ENCODE peak calls at places on chromosomes 5 and 9, in ten cellular contexts. A is GM06990; O is endodermal cell; P is stomach; I is neuronal stem cell; D is suprapubic skin; J is spleen; Y is naive thymus-derived CD4-positive, alpha-beta T cell; V is Peyer's patch; B is uterus. C is an unnamed sample.

GRCh38 chr9:70480405-70480980 is 66.0 kb upstream of the KLF9 start:
- DNase-seq in V (peak; percentile 86), O (no peak), J (peak; percentile 83), B (peak; percentile 93), A (no peak), Y (no peak), I (no peak), D (peak; percentile 94), P (peak; percentile 87), C (no peak)

GRCh38 chr9:93250185-93250584 is 66.2 kb downstream of the WNK2 start:
- DNase-seq in D (no peak), Y (no peak), J (peak; percentile 34), I (no peak), V (peak; percentile 4), A (no peak), P (no peak), O (no peak), B (no peak), C (no peak)

GRCh38 chr9:115883467-115884329 is 269.9 kb upstream of the PAPPA start:
- DNase-seq in B (peak; percentile 27), D (no peak), I (peak; percentile 18), Y (no peak), P (peak; percentile 39), V (no peak), A (no peak), J (no peak), O (peak; percentile 78), C (peak; percentile 18)

GRCh38 chr5:53291528-53291927 is 182.0 kb upstream of the MOCS2 start:
- DNase-seq in V (no peak), O (no peak), D (no peak), Y (no peak), J (no peak), P (no peak), B (no peak), I (no peak), A (no peak), C (no peak)

GRCh38 chr5:177183766-177184165 is 50.2 kb downstream of the NSD1 start:
- DNase-seq in I (no peak), J (no peak), V (no peak), A (no peak), O (no peak), B (no peak), Y (no peak), D (no peak), P (no peak), C (no peak)

GRCh38 chr5:54757541-54757940 is 227.9 kb downstream of the ESM1 start:
- DNase-seq in P (no peak), Y (no peak), B (no peak), A (no peak), O (no peak), D (no peak), J (no peak), V (no peak), I (no peak), C (no peak)

GRCh38 chr5:107268241-107268640 is 402.5 kb downstream of the EFNA5 start:
- DNase-seq in B (no peak), J (no peak), P (no peak), I (no peak), Y (no peak), D (no peak), V (no peak), A (no peak), O (no peak), C (no peak)

GRCh38 chr5:88116396-88116795 is 152.2 kb downstream of the TMEM161B start:
- DNase-seq in A (no peak), O (no peak), J (no peak), I (no peak), B (no peak), Y (no peak), P (no peak), V (no peak), D (no peak), C (no peak)

GRCh38 chr5:154541553-154541952 is 63.5 kb upstream of the HAND1 start:
- DNase-seq in D (no peak), B (no peak), J (no peak), A (no peak), P (no peak), Y (no peak), V (no peak), O (peak; percentile 73), I (no peak), C (no peak)

GRCh38 chr9:128369024-128369706 is 2.0 kb upstream of the URM1 start:
- DNase-seq in Y (no peak), P (no peak), B (no peak), J (no peak), V (no peak), O (no peak), I (no peak), D (no peak), A (no peak), C (no peak)

GRCh38 chr9:137381501-137382443 is 41.2 kb downstream of the EXD3 start:
- DNase-seq in J (peak; percentile 59), P (no peak), Y (no peak), D (peak; percentile 55), V (no peak), O (peak; percentile 52), A (no peak), B (no peak), I (no peak), C (no peak)

GRCh38 chr9:114078021-114078780 is at the start of gene AMBP:
- DNase-seq in P (peak; percentile 64), I (no peak), Y (no peak), J (peak; percentile 61), D (peak; percentile 51), B (no peak), V (peak; percentile 67), A (no peak), O (no peak), C (no peak)

GRCh38 chr9:6777218-6777902 is 19.6 kb downstream of the KDM4C start:
- DNase-seq in P (no peak), J (no peak), A (peak; percentile 25), B (no peak), I (no peak), Y (no peak), D (no peak), O (peak; percentile 75), V (no peak), C (peak; percentile 50)

DNA sequence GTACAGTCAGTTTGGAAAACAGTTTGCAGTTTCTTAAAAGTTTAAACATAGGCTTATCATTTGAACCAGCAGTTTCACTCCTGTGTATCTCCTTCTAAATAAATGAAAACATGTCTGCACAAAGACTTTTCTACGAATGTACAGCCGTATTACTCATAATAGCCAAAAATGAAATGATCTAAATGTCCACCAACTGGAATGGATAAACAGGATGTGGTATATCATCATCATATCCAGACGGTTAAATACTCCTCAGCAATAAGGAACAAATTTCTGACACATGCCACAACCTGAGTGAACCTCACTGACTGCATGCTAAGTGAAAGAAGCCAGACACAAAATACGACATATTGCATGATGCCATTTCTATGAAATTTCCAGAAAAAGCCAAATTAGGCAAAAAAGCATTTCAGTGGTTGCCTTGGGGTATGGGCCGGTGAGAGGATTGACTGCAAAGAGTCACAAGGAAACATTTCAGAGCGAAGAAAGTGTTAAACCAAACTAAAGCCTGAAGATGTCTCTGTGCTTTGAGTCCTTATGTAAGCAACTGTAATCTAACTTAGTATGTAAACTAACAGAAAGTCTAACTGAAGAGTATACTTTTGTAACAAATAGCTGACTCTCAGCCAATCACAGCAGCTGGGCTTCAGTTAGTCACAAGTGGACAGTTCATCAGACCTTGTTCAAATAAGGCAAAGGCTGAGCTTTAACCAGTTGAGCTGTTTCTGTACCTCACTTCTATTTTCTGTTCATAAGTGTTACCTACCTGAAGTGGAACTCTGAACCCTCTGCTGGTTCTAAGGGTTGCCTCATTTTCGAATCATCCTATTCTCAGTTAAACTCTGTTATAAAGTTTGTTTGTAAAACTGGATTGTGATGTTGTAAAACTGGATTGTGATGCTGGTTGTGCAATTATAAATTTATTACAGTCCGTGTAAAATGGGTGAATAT is 65.2 kb downstream of the TRIO start:
- DNase-seq in J (no peak), A (peak; percentile 72), P (no peak), D (no peak), Y (no peak), O (no peak), V (no peak), I (no peak), B (no peak), C (no peak)
- H3K4me3 ChIP-seq in J (no peak overlapping the region), A (peak overlapping the region; percentile 45), P (no peak overlapping the region), D (no peak overlapping the region), Y (no peak overlapping the region), O (no peak overlapping the region), V (no peak overlapping the region), I (no peak overlapping the region), B (no peak overlapping the region), C (no peak overlapping the region)

GRCh38 chr5:3954633-3955032 is 359.0 kb downstream of the IRX1 start:
- DNase-seq in I (no peak), P (no peak), V (no peak), A (no peak), O (no peak), Y (no peak), D (no peak), B (no peak), J (no peak), C (no peak)

GRCh38 chr5:3954189-3954588 is 358.6 kb downstream of the IRX1 start:
- DNase-seq in P (no peak), Y (no peak), J (no peak), I (no peak), A (no peak), D (no peak), V (no peak), O (no peak), B (no peak), C (peak; percentile 80)

GRCh38 chr5:3957658-3958057 is 362.0 kb downstream of the IRX1 start:
- DNase-seq in J (no peak), A (no peak), B (no peak), P (no peak), O (no peak), V (no peak), Y (no peak), I (no peak), D (no peak), C (no peak)

GRCh38 chr5:3962113-3962512 is 366.5 kb downstream of the IRX1 start:
- DNase-seq in A (no peak), Y (no peak), B (no peak), V (no peak), J (no peak), P (no peak), I (no peak), O (no peak), D (no peak), C (no peak)

GRCh38 chr5:3958389-3958788 is 362.8 kb downstream of the IRX1 start:
- DNase-seq in Y (no peak), B (no peak), J (no peak), O (peak; percentile 53), A (no peak), V (no peak), D (no peak), P (no peak), I (no peak), C (no peak)
- H3K4me3 ChIP-seq in Y (no peak overlapping the region), B (no peak overlapping the region), J (no peak overlapping the region), O (no peak overlapping the region), A (no peak overlapping the region), V (no peak overlapping the region), D (no peak overlapping the region), P (no peak overlapping the region), I (no peak overlapping the region), C (no peak overlapping the region)

GRCh38 chr9:130843049-130843908 is 8.2 kb downstream of the ABL1 start:
- DNase-seq in A (no peak), V (no peak), O (peak; percentile 38), P (no peak), D (no peak), B (no peak), J (no peak), Y (no peak), I (no peak), C (no peak)
- H3K4me3 ChIP-seq in A (no peak overlapping the region), V (no peak overlapping the region), O (no peak overlapping the region), P (no peak overlapping the region), D (no peak overlapping the region), B (no peak overlapping the region), J (no peak overlapping the region), Y (no peak overlapping the region), I (no peak overlapping the region), C (no peak overlapping the region)

GRCh38 chr9:126554292-126554691 is 59.4 kb upstream of the LMX1B start:
- DNase-seq in O (no peak), D (no peak), V (no peak), A (no peak), P (no peak), J (no peak), I (no peak), Y (no peak), B (no peak), C (no peak)
- H3K4me3 ChIP-seq in O (no peak overlapping the region), D (no peak overlapping the region), V (no peak overlapping the region), A (no peak overlapping the region), P (no peak overlapping the region), J (no peak overlapping the region), I (no peak overlapping the region), Y (no peak overlapping the region), B (no peak overlapping the region), C (no peak overlapping the region)